ENCODE peak calls at places on chromosomes 12 and 14, in five cellular contexts. K, G, S, N and P are unnamed samples.

GRCh38 chr14:65792208-65792905 is 379.8 kb downstream of the FUT8 start:
- DNase-seq in K (no peak), G (no peak), S (no peak), N (no peak), P (no peak)

GRCh38 chr14:91144425-91145145 is 30.7 kb downstream of the DGLUCY start:
- DNase-seq in K (no peak), G (no peak), S (no peak), N (no peak), P (no peak)

GRCh38 chr14:72516936-72517408 is 376.9 kb downstream of the DPF3 start:
- DNase-seq in K (peak), G (peak), S (peak), N (peak), P (peak)

GRCh38 chr12:113064395-113065125 is 8.0 kb downstream of the DTX1 start:
- DNase-seq in K (no peak), G (no peak), S (no peak), N (no peak), P (no peak)

GRCh38 chr12:69779928-69780327 is 41.3 kb downstream of the RAB3IP start:
- DNase-seq in K (no peak), G (no peak), S (no peak), N (no peak), P (peak)

GRCh38 chr12:45572114-45572513 is 157.4 kb upstream of the ARID2 start:
- DNase-seq in K (no peak), G (no peak), S (no peak), N (no peak), P (no peak)

GRCh38 chr14:99722741-99723140 is 38.6 kb downstream of the CYP46A1 start:
- DNase-seq in K (no peak), G (no peak), S (no peak), N (no peak), P (no peak)

GRCh38 chr12:28939427-28939826 is 209.7 kb upstream of the FAR2 start:
- DNase-seq in K (no peak), G (no peak), S (no peak), N (no peak), P (no peak)

GRCh38 chr14:102043251-102044025 is 43.4 kb downstream of the HSP90AA1 start:
- DNase-seq in K (no peak), G (no peak), S (no peak), N (no peak), P (no peak)

GRCh38 chr12:108622425-108622824 is 11.3 kb downstream of the SELPLG start:
- DNase-seq in K (peak), G (no peak), S (peak), N (no peak), P (no peak)

GRCh38 chr12:114371733-114372132 is 34.2 kb downstream of the TBX5 start:
- DNase-seq in K (no peak), G (no peak), S (no peak), N (no peak), P (no peak)

GRCh38 chr12:10571141-10571540 is 42.3 kb downstream of the MAGOHB start:
- DNase-seq in K (no peak), G (no peak), S (no peak), N (no peak), P (no peak)

GRCh38 chr14:75648066-75648838 is 12.4 kb downstream of the ERG28 start:
- DNase-seq in K (no peak), G (no peak), S (no peak), N (no peak), P (no peak)

GRCh38 chr12:90331821-90332220 is 623.2 kb downstream of the CCER1 start:
- DNase-seq in K (no peak), G (no peak), S (no peak), N (no peak), P (no peak)

GRCh38 chr12:29103539-29103974 is 45.5 kb upstream of the FAR2 start:
- DNase-seq in K (peak), G (peak), S (peak), N (no peak), P (peak)

GRCh38 chr14:24312736-24313507 is 1.6 kb downstream of the LTB4R start:
- DNase-seq in K (peak), G (peak), S (peak), N (no peak), P (peak)

GRCh38 chr14:23861666-23862065 is 91.9 kb upstream of the DHRS4 start:
- DNase-seq in K (no peak), G (no peak), S (no peak), N (no peak), P (no peak)

GRCh38 chr14:67077914-67078313 is 111.3 kb upstream of the GARIN2 start:
- DNase-seq in K (no peak), G (no peak), S (no peak), N (no peak), P (no peak)

GRCh38 chr12:67068773-67069450 is 200.2 kb upstream of the CAND1 start:
- DNase-seq in K (peak), G (no peak), S (peak), N (peak), P (peak)

GRCh38 chr14:105161964-105162363 is 6.6 kb downstream of the JAG2 start:
- DNase-seq in K (no peak), G (no peak), S (no peak), N (no peak), P (no peak)

GRCh38 chr14:77241955-77242354 is 29.1 kb downstream of the NGB start:
- DNase-seq in K (no peak), G (no peak), S (no peak), N (no peak), P (no peak)

GRCh38 chr12:75856228-75856627 is 175.3 kb downstream of the PHLDA1 start:
- DNase-seq in K (no peak), G (no peak), S (no peak), N (no peak), P (no peak)

GRCh38 chr12:130104114-130104513 is 58.1 kb upstream of the FZD10 start:
- DNase-seq in K (no peak), G (no peak), S (no peak), N (no peak), P (no peak)

GRCh38 chr14:22650960-22651521 is 6.9 kb upstream of the OR6J1 start:
- DNase-seq in K (peak), G (peak), S (peak), N (no peak), P (no peak)

GRCh38 chr12:115472852-115473251 is 788.9 kb upstream of the TBX3 start:
- DNase-seq in K (no peak), G (no peak), S (no peak), N (no peak), P (no peak)

GRCh38 chr12:9906888-9907287 is 25.3 kb downstream of the CLEC2A start:
- DNase-seq in K (no peak), G (no peak), S (peak), N (no peak), P (peak)

GRCh38 chr12:67572492-67572891 is 76.1 kb upstream of the DYRK2 start:
- DNase-seq in K (no peak), G (no peak), S (no peak), N (no peak), P (no peak)

GRCh38 chr14:96246535-96246839 is 9.5 kb upstream of the BDKRB1 start:
- DNase-seq in K (no peak), G (no peak), S (no peak), N (no peak), P (no peak)